ENCODE peak calls at places on chromosomes 1 and 21, in four cellular contexts. W is amniotic stem cell; N is endodermal cell; B is naive thymus-derived CD8-positive, alpha-beta T cell. V is an unnamed sample.

GRCh38 chr1:102191723-102192122 is 195.0 kb upstream of the OLFM3 start:
- DNase-seq in W (no peak), N (peak), B (no peak), V (no peak)

GRCh38 chr1:87805661-87806376 is 477.1 kb downstream of the LMO4 start:
- DNase-seq in B (no peak), N (no peak), W (no peak), V (no peak)

GRCh38 chr1:210236840-210237409 is 4.3 kb downstream of the SERTAD4 start:
- DNase-seq in N (peak), B (no peak), W (no peak), V (no peak)

GRCh38 chr21:38831526-38832467 is 26.1 kb downstream of the ETS2 start:
- DNase-seq in N (no peak), B (peak), W (peak), V (peak)

GRCh38 chr1:12063141-12064072 is at the start of gene TNFRSF8:
- DNase-seq in B (peak), N (peak), W (no peak), V (peak)

GRCh38 chr1:26994020-26994745 is 691 bp downstream of the TRNP1 start:
- DNase-seq in W (no peak), N (peak), B (peak), V (peak)

GRCh38 chr1:214326406-214326805 is 45.4 kb downstream of the SMYD2 start:
- DNase-seq in B (no peak), W (no peak), N (peak), V (no peak)

GRCh38 chr1:54200519-54200997 is 591 bp downstream of the MRPL37 start:
- DNase-seq in N (no peak), B (no peak), W (no peak), V (no peak)

GRCh38 chr1:110605901-110606783 is at the start of gene KCNA2:
- DNase-seq in B (peak), W (no peak), N (peak), V (no peak)

GRCh38 chr21:42195378-42196031 is 23.4 kb upstream of the ABCG1 start:
- DNase-seq in N (no peak), B (no peak), W (no peak), V (no peak)

GRCh38 chr1:231040800-231041704 is 998 bp upstream of the FAM89A start:
- DNase-seq in W (no peak), N (peak), B (peak), V (no peak)

GRCh38 chr1:44354268-44354839 is 703 bp downstream of the ERI3 start:
- DNase-seq in W (no peak), B (no peak), N (no peak), V (no peak)

GRCh38 chr1:6134741-6135510 is 45.2 kb downstream of the CHD5 start:
- DNase-seq in W (no peak), N (no peak), B (no peak), V (no peak)

GRCh38 chr1:89943846-89944781 is 50.8 kb upstream of the ZNF326 start:
- DNase-seq in N (no peak), W (no peak), B (no peak), V (no peak)

GRCh38 chr21:39137248-39138186 is 45.7 kb downstream of the PSMG1 start:
- DNase-seq in B (no peak), W (no peak), N (peak), V (no peak)

GRCh38 chr1:42931911-42932422 is 26.7 kb downstream of the SLC2A1 start:
- DNase-seq in B (peak), W (no peak), N (peak), V (peak)

GRCh38 chr1:65904681-65905083 is 112.0 kb downstream of the PDE4B start:
- DNase-seq in W (no peak), B (no peak), N (no peak), V (no peak)

GRCh38 chr1:113256348-113256729 is 134.0 kb upstream of the MAGI3 start:
- DNase-seq in N (no peak), W (no peak), B (no peak), V (no peak)

GRCh38 chr1:64745986-64746940 is 1.4 kb downstream of the RAVER2 start:
- DNase-seq in B (peak), W (no peak), N (no peak), V (no peak)

GRCh38 chr1:27668808-27669723 is 2.9 kb downstream of the IFI6 start:
- DNase-seq in W (no peak), B (peak), N (peak), V (peak)

GRCh38 chr1:84582802-84583587 is 8.8 kb upstream of the CTBS start:
- DNase-seq in B (no peak), W (no peak), N (peak), V (no peak)

GRCh38 chr1:186976700-186977099 is 148.0 kb downstream of the PLA2G4A start:
- DNase-seq in N (no peak), B (no peak), W (no peak), V (no peak)

GRCh38 chr21:31326478-31327247 is 17.4 kb downstream of the TIAM1 start:
- DNase-seq in W (no peak), B (peak), N (no peak), V (peak)

GRCh38 chr1:91775227-91775626 is 110.7 kb downstream of the TGFBR3 start:
- DNase-seq in N (no peak), B (no peak), W (no peak), V (no peak)

GRCh38 chr1:111621050-111621449 is 1.5 kb downstream of the RAP1A start:
- DNase-seq in N (no peak), W (no peak), B (peak), V (peak)

GRCh38 chr1:29196863-29197589 is 15.3 kb upstream of the SRSF4 start:
- DNase-seq in B (no peak), W (peak), N (no peak), V (no peak)

GRCh38 chr1:240312872-240313271 is 221.2 kb downstream of the FMN2 start:
- DNase-seq in N (no peak), B (no peak), W (peak), V (no peak)

GRCh38 chr1:23417570-23417969 is 7.0 kb downstream of the TCEA3 start:
- DNase-seq in N (no peak), B (no peak), W (no peak), V (no peak)

GRCh38 chr1:186409091-186409490 is 33.5 kb downstream of the ODR4 start:
- DNase-seq in N (no peak), W (no peak), B (no peak), V (no peak)

GRCh38 chr1:71086331-71086730 is 5.5 kb upstream of the ZRANB2 start:
- DNase-seq in W (no peak), B (no peak), N (no peak), V (no peak)

GRCh38 chr21:43782741-43783700 is 6.4 kb upstream of the RRP1 start:
- DNase-seq in B (no peak), W (no peak), N (no peak), V (no peak)

GRCh38 chr1:15975358-15975804 is 520 bp downstream of the ZBTB17 start:
- DNase-seq in W (no peak), N (peak), B (no peak), V (peak)

GRCh38 chr1:155168456-155169210 is 4.5 kb downstream of the KRTCAP2 start:
- DNase-seq in W (no peak), N (peak), B (no peak), V (no peak)

GRCh38 chr21:32414579-32415358 is 2.3 kb downstream of the EVA1C start:
- DNase-seq in N (no peak), W (no peak), B (no peak), V (no peak)

GRCh38 chr1:119920104-119920968 is 24.0 kb upstream of the ADAM30 start:
- DNase-seq in W (no peak), N (peak), B (no peak), V (no peak)

GRCh38 chr1:42845866-42846256 is 552 bp upstream of the ZNF691 start:
- DNase-seq in B (no peak), W (no peak), N (no peak), V (no peak)